ENCODE peak calls at places on chromosomes 3 and 15, in eight cellular contexts. E is cardiac fibroblast; A is gastrocnemius medialis; U is activated CD8-positive, alpha-beta T cell treated with anti-CD3 and anti-CD28 coated beads for 36 hours; L is pancreas; S is right atrium auricular region; J is heart left ventricle; T is fibroblast of pulmonary artery. P is an unnamed sample.
A peak's percentile ranks its signal among the peaks of the same experiment; 100 is the strongest.

GRCh38 chr15:36185845-36186244 is 393.6 kb upstream of the CDIN1 start:
- DNase-seq in E (no peak), A (no peak), U (no peak), L (no peak), S (no peak), J (no peak), T (no peak), P (no peak)

GRCh38 chr15:93001881-93002280 is 87.1 kb downstream of the RGMA start:
- DNase-seq in E (peak; percentile 34), A (no peak), U (no peak), L (no peak), S (no peak), J (no peak), T (peak; percentile 26), P (no peak)

GRCh38 chr15:24269923-24270322 is 405.7 kb upstream of the NPAP1 start:
- DNase-seq in E (no peak), A (no peak), U (no peak), L (no peak), S (no peak), J (no peak), T (no peak), P (no peak)

GRCh38 chr3:36729204-36730056 is 34.9 kb downstream of the DCLK3 start:
- DNase-seq in E (peak; percentile 78), A (no peak), U (no peak), L (no peak), S (no peak), J (no peak), T (peak; percentile 79), P (peak; percentile 40)

GRCh38 chr3:108838411-108838810 is 15.8 kb downstream of the TRAT1 start:
- DNase-seq in E (no peak), A (no peak), U (peak; percentile 74), L (no peak), S (no peak), J (no peak), T (no peak), P (no peak)

GRCh38 chr3:45123841-45124269 is 22.3 kb downstream of the CDCP1 start:
- DNase-seq in E (peak; percentile 95), A (peak; percentile 76), U (no peak), L (no peak), S (no peak), J (no peak), T (peak; percentile 66), P (no peak)

GRCh38 chr3:23776352-23776891 is 29.3 kb upstream of the UBE2E1 start:
- DNase-seq in E (peak; percentile 95), A (no peak), U (no peak), L (no peak), S (no peak), J (no peak), T (peak; percentile 88), P (no peak)

GRCh38 chr3:71016141-71016845 is 567.2 kb downstream of the FOXP1 start:
- DNase-seq in E (peak; percentile 45), A (no peak), U (no peak), L (no peak), S (no peak), J (no peak), T (peak; percentile 36), P (no peak)

GRCh38 chr3:129314757-129315385 is 36.2 kb downstream of the HMCES start:
- DNase-seq in E (peak; percentile 94), A (peak; percentile 73), U (peak; percentile 80), L (peak; percentile 77), S (peak; percentile 95), J (peak; percentile 87), T (peak; percentile 93), P (peak; percentile 92)

GRCh38 chr3:64992462-64993285 is 304.9 kb upstream of the ADAMTS9 start:
- DNase-seq in E (no peak), A (no peak), U (no peak), L (no peak), S (no peak), J (no peak), T (no peak), P (no peak)

GRCh38 chr3:122353215-122353614 is 28.2 kb downstream of the CSTA start:
- DNase-seq in E (no peak), A (no peak), U (no peak), L (no peak), S (no peak), J (no peak), T (no peak), P (no peak)

GRCh38 chr3:64501298-64501906 is 186.4 kb downstream of the ADAMTS9 start:
- DNase-seq in E (no peak), A (no peak), U (no peak), L (no peak), S (no peak), J (no peak), T (no peak), P (no peak)

GRCh38 chr3:48656061-48656840 is 6.4 kb downstream of the CELSR3 start:
- DNase-seq in E (peak; percentile 74), A (peak; percentile 81), U (peak; percentile 93), L (peak; percentile 85), S (peak; percentile 77), J (peak; percentile 88), T (peak; percentile 70), P (peak; percentile 95)
- TF ChIP-seq CTCF in E (no peak), A (peak; percentile 76), U (peak; percentile 78), L (peak; percentile 72), S (peak; percentile 49), J (peak; percentile 51), T (peak; percentile 12), P (peak; percentile 85)

GRCh38 chr3:88180398-88180999 is 30.7 kb downstream of the C3orf38 start:
- DNase-seq in E (peak; percentile 78), A (no peak), U (peak; percentile 54), L (no peak), S (no peak), J (no peak), T (peak; percentile 70), P (peak; percentile 42)
- TF ChIP-seq CTCF in E (peak; percentile 47), A (no peak), U (peak; percentile 71), L (no peak), S (no peak), J (peak; percentile 38), T (peak; percentile 49), P (peak; percentile 61)

GRCh38 chr3:42071720-42072582 is 19.2 kb upstream of the TRAK1 start:
- DNase-seq in E (peak; percentile 80), A (peak; percentile 84), U (no peak), L (peak; percentile 49), S (no peak), J (peak; percentile 79), T (peak; percentile 90), P (no peak)
- TF ChIP-seq CTCF in E (no peak), A (no peak), U (no peak), L (no peak), S (no peak), J (no peak), T (peak; percentile 10), P (no peak)

GRCh38 chr3:134453631-134454030 is 32.2 kb downstream of the ANAPC13 start:
- DNase-seq in E (no peak), A (no peak), U (no peak), L (no peak), S (no peak), J (no peak), T (no peak), P (no peak)
- TF ChIP-seq CTCF in E (no peak), A (no peak), U (no peak), L (no peak), S (no peak), J (no peak), T (no peak), P (no peak)

DNA sequence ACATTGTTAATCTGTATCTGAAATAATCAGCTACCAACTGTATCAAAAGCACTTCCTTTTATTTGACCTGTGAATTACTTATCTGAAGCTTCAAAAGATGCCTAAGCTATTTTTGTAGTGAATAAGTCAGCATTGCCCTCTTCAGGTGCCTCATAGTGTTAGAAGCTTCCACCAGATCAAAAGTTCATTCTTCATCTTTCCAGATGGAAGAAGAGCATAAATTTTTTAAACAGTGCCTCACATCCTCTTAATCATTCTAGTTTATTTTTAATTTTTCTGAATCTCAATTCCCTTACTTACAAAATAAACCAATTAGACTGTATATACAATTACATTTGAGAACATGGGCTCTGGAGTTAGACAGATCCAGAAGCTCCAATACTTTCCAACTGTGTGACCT is 65.0 kb downstream of the MYO5A start:
- DNase-seq in E (peak; percentile 39), A (no peak), U (no peak), L (no peak), S (no peak), J (no peak), T (peak; percentile 24), P (peak; percentile 43)
- TF ChIP-seq CTCF in E (no peak), A (no peak), U (peak; percentile 23), L (no peak), S (no peak), J (peak; percentile 15), T (peak; percentile 8), P (peak; percentile 44)

GRCh38 chr3:195906865-195907729 is 1.3 kb downstream of the TNK2 start:
- DNase-seq in E (no peak), A (peak; percentile 78), U (peak; percentile 89), L (peak; percentile 54), S (no peak), J (no peak), T (no peak), P (peak; percentile 77)
- TF ChIP-seq CTCF in E (no peak), A (no peak), U (no peak), L (no peak), S (no peak), J (no peak), T (no peak), P (no peak)

DNA sequence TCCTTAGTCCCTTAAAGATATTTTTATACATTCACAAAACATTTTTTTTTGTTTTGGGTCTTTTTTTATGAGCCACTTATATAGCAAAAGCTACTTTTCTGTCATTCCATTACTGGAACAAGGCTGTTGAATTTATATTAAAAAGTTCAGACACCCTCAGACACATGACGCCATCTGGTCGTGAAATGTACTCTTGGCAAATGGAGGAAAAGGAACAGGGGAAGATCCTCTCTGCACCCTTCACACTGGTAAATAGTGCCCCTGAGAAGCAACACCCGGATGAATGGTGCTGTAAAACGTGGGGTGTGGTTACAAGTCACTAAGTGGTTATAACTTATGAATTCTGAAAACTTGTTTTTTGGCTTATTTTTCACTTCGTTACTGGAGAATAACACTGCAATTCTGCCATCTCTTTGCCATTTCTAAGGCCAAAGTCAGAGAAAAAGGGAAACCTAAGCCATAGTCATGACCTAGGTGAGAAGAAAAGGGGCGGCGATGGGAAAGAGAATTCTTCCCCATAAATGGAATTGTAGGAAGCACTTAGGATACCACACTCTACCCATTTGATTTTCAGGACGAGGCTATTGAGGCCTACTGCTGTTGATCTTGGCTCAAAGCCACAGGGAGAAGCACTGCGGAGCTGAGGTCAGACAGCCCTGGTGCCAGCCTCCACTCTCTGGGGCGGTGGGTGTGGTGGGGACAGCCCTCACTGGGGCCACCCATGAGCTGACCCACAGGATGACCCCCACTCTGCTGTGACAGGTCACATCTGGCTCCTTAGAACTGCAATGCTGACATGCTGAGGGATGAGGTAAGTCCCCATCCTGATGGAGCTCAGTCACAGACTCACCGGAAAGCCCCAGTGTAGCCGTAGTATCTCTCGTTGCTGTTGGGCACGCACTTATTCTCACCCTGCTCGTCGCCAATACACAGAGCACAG is 21.8 kb downstream of the LTF start:
- DNase-seq in E (peak; percentile 62), A (peak; percentile 28), U (no peak), L (no peak), S (peak; percentile 70), J (no peak), T (no peak), P (no peak)
- TF ChIP-seq CTCF in E (peak; percentile 59), A (peak; percentile 64), U (no peak), L (no peak), S (peak; percentile 77), J (no peak), T (no peak), P (peak; percentile 62)

P was measured in GM13977.